ENCODE peak calls at places on chromosomes 7 and 10, in five cellular contexts. Y, E, F, M and P are unnamed samples.

GRCh38 chr7:23698822-23699221 is 11.2 kb upstream of the STK31 start:
- DNase-seq in Y (no peak), E (no peak), F (no peak), M (no peak), P (no peak)

GRCh38 chr7:151782598-151783448 is 94.1 kb downstream of the PRKAG2 start:
- DNase-seq in Y (peak; percentile 98), E (peak; percentile 95), F (peak; percentile 43), M (no peak), P (peak; percentile 58)

GRCh38 chr10:71528371-71529202 is 131.9 kb downstream of the CDH23 start:
- DNase-seq in Y (no peak), E (no peak), F (no peak), M (no peak), P (no peak)

GRCh38 chr10:123126246-123126645 is 9.5 kb upstream of the HMX3 start:
- DNase-seq in Y (no peak), E (no peak), F (no peak), M (no peak), P (no peak)

GRCh38 chr7:141151726-141152125 is 77.9 kb downstream of the TMEM178B start:
- DNase-seq in Y (no peak), E (no peak), F (no peak), M (no peak), P (no peak)

GRCh38 chr7:151381333-151382078 is 28.3 kb downstream of the WDR86 start:
- DNase-seq in Y (peak; percentile 77), E (no peak), F (no peak), M (no peak), P (peak; percentile 84)

GRCh38 chr7:117034851-117035462 is 81.7 kb downstream of the ST7 start:
- DNase-seq in Y (no peak), E (no peak), F (no peak), M (no peak), P (no peak)

GRCh38 chr7:116198748-116199410 is 11.5 kb upstream of the TES start:
- DNase-seq in Y (no peak), E (no peak), F (no peak), M (no peak), P (no peak)

GRCh38 chr10:97048649-97049427 is 136.9 kb downstream of the SLIT1 start:
- DNase-seq in Y (no peak), E (no peak), F (no peak), M (no peak), P (no peak)

GRCh38 chr7:130302649-130303048 is 9.7 kb downstream of the CPA4 start:
- DNase-seq in Y (no peak), E (no peak), F (no peak), M (no peak), P (no peak)

GRCh38 chr7:16694806-16695205 is 48.8 kb downstream of the BZW2 start:
- DNase-seq in Y (no peak), E (no peak), F (no peak), M (no peak), P (no peak)

GRCh38 chr7:2107386-2108085 is 125.2 kb downstream of the MAD1L1 start:
- DNase-seq in Y (peak; percentile 75), E (no peak), F (no peak), M (no peak), P (no peak)

GRCh38 chr7:25216837-25217236 is 11.4 kb downstream of the NPVF start:
- DNase-seq in Y (peak; percentile 48), E (peak; percentile 21), F (peak; percentile 39), M (peak; percentile 11), P (no peak)

GRCh38 chr7:80641548-80641947 is 3.1 kb downstream of the CD36 start:
- DNase-seq in Y (no peak), E (no peak), F (no peak), M (no peak), P (no peak)

GRCh38 chr10:52319926-52320325 is 5.8 kb downstream of the DKK1 start:
- DNase-seq in Y (no peak), E (no peak), F (no peak), M (no peak), P (no peak)

GRCh38 chr10:130079614-130080460 is 30.8 kb downstream of the C10orf143 start:
- DNase-seq in Y (no peak), E (no peak), F (no peak), M (no peak), P (no peak)

GRCh38 chr7:96833701-96834453 is 124.2 kb upstream of the SEM1 start:
- DNase-seq in Y (no peak), E (no peak), F (peak; percentile 95), M (no peak), P (no peak)

GRCh38 chr10:116226766-116227165 is 46.2 kb downstream of the GFRA1 start:
- DNase-seq in Y (no peak), E (no peak), F (no peak), M (no peak), P (no peak)

GRCh38 chr7:138691166-138691565 is 10.0 kb downstream of the SVOPL start:
- DNase-seq in Y (no peak), E (no peak), F (no peak), M (no peak), P (no peak)

GRCh38 chr10:90306187-90306586 is 551.7 kb downstream of the HTR7 start:
- DNase-seq in Y (no peak), E (no peak), F (no peak), M (no peak), P (no peak)

GRCh38 chr7:149720372-149721083 is 52.9 kb downstream of the ZNF467 start:
- DNase-seq in Y (peak; percentile 78), E (no peak), F (peak; percentile 78), M (no peak), P (no peak)

GRCh38 chr10:120514035-120514620 is 57.1 kb downstream of the PLPP4 start:
- DNase-seq in Y (no peak), E (peak; percentile 24), F (peak; percentile 24), M (no peak), P (peak; percentile 83)

DNA sequence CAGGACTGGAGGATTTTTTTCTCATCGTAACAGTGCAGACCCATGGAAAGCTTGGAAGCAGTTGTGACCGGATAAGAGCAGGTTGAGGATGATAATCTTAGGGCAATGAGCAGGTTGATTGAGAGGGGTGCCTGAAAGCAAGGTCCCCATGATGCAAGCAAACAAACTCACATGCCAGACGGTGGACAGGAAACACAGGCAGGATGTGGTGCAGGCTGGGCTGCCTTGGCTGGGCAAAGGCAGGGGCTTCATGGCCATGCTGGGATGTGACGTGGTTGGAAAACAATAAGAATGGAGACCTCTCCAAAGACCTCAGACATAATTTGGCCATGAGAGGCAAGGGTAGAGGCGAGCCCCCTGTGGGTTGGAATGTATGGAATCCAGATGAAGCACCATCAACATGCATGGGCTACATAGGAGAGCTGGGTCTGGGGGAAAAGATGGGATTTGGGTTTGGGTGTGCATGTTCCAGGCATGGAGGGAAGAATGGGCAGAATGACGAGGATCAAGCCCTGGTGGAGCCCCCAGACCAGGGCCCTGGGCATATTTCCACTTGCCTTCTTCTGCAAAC is 58.3 kb downstream of the IKZF1 start:
- DNase-seq in Y (no peak), E (no peak), F (no peak), M (no peak), P (no peak)
- TF ChIP-seq JUND in Y (no peak), E (no peak), F (no peak), M (no peak), P (no peak)

GRCh38 chr7:43758861-43759683 is 592 bp downstream of the BLVRA start:
- DNase-seq in Y (peak; percentile 90), E (peak; percentile 51), F (no peak), M (no peak), P (peak; percentile 82)
- TF ChIP-seq RFX5 in Y (no peak), E (no peak), F (no peak), M (no peak), P (no peak)

DNA sequence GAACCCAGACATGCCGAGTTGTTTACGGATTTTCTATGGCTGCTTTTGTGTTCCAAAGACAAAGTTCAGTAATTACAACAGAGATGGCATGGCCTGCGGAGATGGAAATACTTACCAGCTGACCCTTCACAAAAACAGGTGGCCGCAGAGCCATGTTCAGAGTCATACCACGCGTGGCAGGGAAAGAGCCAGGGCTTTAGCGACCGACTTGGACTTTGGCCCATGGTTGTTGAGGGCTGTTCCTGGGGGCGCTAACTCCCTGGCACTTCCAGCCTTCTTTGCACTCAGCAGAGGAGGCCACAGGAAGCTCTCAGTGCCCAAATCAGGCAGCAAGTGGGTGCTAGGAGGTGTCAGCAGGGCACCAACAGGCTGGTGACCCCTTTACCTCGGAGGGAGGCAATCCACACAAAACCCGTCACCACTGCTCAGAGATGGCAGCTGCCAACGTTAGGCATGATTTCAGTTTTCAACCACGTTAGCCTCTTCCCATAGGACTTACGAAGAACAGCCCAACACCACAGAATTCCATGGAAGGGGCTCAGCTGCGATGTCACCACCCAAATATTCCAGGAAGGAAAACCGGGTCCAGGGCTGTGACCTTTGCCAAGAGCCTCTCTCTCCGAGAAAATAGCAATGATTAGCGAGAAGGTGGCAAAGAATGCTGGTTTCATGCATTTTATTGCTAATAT is 21.4 kb upstream of the CNPY1 start:
- DNase-seq in Y (no peak), E (no peak), F (no peak), M (no peak), P (no peak)
- TF ChIP-seq JUND in Y (no peak), E (no peak), F (no peak), M (no peak), P (no peak)

GRCh38 chr10:119306964-119307363 is 99.6 kb downstream of the GRK5 start:
- DNase-seq in Y (no peak), E (no peak), F (no peak), M (no peak), P (no peak)

GRCh38 chr10:119304541-119304940 is 97.2 kb downstream of the GRK5 start:
- DNase-seq in Y (no peak), E (no peak), F (no peak), M (no peak), P (no peak)

GRCh38 chr10:119303886-119304285 is 96.5 kb downstream of the GRK5 start:
- DNase-seq in Y (no peak), E (no peak), F (no peak), M (no peak), P (no peak)

GRCh38 chr10:119306514-119306951 is 99.2 kb downstream of the GRK5 start:
- DNase-seq in Y (no peak), E (peak; percentile 49), F (no peak), M (peak; percentile 71), P (no peak)

DNA sequence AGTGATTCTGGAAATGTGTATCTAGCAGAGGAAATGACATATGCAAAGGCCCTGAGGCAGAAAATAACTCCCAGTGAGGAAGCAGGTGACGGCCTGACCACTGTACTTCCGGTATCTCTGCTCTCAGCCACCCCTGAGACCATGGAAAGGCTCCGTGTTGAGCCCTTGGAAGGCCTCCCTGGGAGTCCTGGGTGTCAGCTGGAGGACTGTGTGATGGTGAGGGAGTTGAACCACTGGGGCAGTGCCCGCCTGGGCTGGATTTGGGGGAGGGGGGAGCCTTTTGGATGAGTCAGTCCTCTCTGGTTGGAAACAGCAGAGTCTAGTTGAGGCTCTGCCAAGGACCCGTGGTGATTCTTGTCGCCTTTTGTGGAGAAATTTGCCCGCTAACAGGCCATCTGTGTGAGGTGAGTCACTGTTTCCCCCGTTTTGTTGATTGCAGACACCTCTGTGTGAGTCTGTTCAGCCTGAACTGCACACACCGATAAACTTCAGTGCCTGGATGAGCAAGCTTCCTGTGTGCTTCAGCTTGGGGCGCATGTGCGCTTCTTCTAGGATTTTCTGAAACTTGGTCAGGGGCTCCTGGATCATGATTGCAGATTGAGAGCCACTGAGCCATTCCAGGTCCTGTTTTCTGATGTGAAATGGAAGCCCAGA is 98.6 kb downstream of the GRK5 start:
- DNase-seq in Y (no peak), E (peak; percentile 52), F (no peak), M (peak; percentile 81), P (no peak)
- TF ChIP-seq RFX5 in Y (no peak), E (no peak), F (no peak), M (no peak), P (no peak)